ENCODE peak calls at places on chromosomes 5 and 9, in six cellular contexts. X, M, B, G, I and K are unnamed samples.

GRCh38 chr5:172417983-172418630 is 36.2 kb downstream of the SH3PXD2B start:
- DNase-seq in X (peak), M (peak), B (peak), G (peak), I (peak), K (peak)

GRCh38 chr5:160970605-160971191 is 118.7 kb upstream of the ATP10B start:
- DNase-seq in X (no peak), M (no peak), B (no peak), G (no peak), I (no peak), K (peak)

GRCh38 chr5:137649228-137649890 is 86.5 kb downstream of the KLHL3 start:
- DNase-seq in X (no peak), M (no peak), B (peak), G (no peak), I (no peak), K (peak)

GRCh38 chr5:19314840-19315239 is 673.2 kb downstream of the CDH18 start:
- DNase-seq in X (peak), M (no peak), B (no peak), G (peak), I (no peak), K (peak)

GRCh38 chr9:121737481-121737931 is 86.1 kb downstream of the DAB2IP start:
- DNase-seq in X (no peak), M (no peak), B (no peak), G (no peak), I (no peak), K (no peak)

GRCh38 chr9:121708768-121709488 is 57.5 kb downstream of the DAB2IP start:
- DNase-seq in X (no peak), M (peak), B (no peak), G (no peak), I (peak), K (no peak)

GRCh38 chr5:119071573-119071874 is 637 bp downstream of the DMXL1 start:
- DNase-seq in X (no peak), M (no peak), B (no peak), G (no peak), I (no peak), K (no peak)

GRCh38 chr9:124869986-124870560 is 8.1 kb downstream of the ARPC5L start:
- DNase-seq in X (no peak), M (no peak), B (no peak), G (peak), I (no peak), K (peak)

GRCh38 chr9:36101916-36102741 is 34.4 kb upstream of the GLIPR2 start:
- DNase-seq in X (peak), M (no peak), B (no peak), G (peak), I (no peak), K (peak)

GRCh38 chr9:93591301-93591700 is 14.9 kb downstream of the PHF2 start:
- DNase-seq in X (no peak), M (no peak), B (no peak), G (no peak), I (no peak), K (no peak)

GRCh38 chr5:154478224-154478565 is at the start of gene HAND1:
- DNase-seq in X (peak), M (no peak), B (peak), G (no peak), I (peak), K (peak)

GRCh38 chr5:7047862-7048261 is 334.6 kb downstream of the TENT4A start:
- DNase-seq in X (no peak), M (no peak), B (no peak), G (no peak), I (no peak), K (peak)

GRCh38 chr9:89507626-89508025 is 9.7 kb upstream of the SEMA4D start:
- DNase-seq in X (no peak), M (no peak), B (no peak), G (no peak), I (no peak), K (no peak)

GRCh38 chr9:130265431-130266235 is at the start of gene HMCN2:
- DNase-seq in X (no peak), M (no peak), B (peak), G (no peak), I (peak), K (peak)

GRCh38 chr5:163404364-163404763 is 33.0 kb upstream of the CCNG1 start:
- DNase-seq in X (no peak), M (no peak), B (no peak), G (no peak), I (no peak), K (no peak)

GRCh38 chr5:172501708-172502379 is 47.5 kb upstream of the SH3PXD2B start:
- DNase-seq in X (no peak), M (peak), B (peak), G (no peak), I (no peak), K (no peak)

GRCh38 chr5:149333711-149334443 is 11.4 kb upstream of the GRPEL2 start:
- DNase-seq in X (no peak), M (no peak), B (no peak), G (peak), I (no peak), K (no peak)

GRCh38 chr9:91825866-91826265 is 124.2 kb downstream of the ROR2 start:
- DNase-seq in X (no peak), M (no peak), B (no peak), G (no peak), I (no peak), K (no peak)

GRCh38 chr5:60929024-60929423 is 15.8 kb downstream of the ERCC8 start:
- DNase-seq in X (no peak), M (no peak), B (no peak), G (no peak), I (no peak), K (no peak)

GRCh38 chr5:103224118-103224893 is 34.3 kb upstream of the MACIR start:
- DNase-seq in X (peak), M (no peak), B (peak), G (peak), I (no peak), K (peak)

GRCh38 chr9:78320875-78321496 is 24.1 kb downstream of the PSAT1 start:
- DNase-seq in X (no peak), M (no peak), B (no peak), G (no peak), I (no peak), K (no peak)

GRCh38 chr9:120366646-120367019 is 213.3 kb downstream of the CDK5RAP2 start:
- DNase-seq in X (peak), M (no peak), B (no peak), G (peak), I (no peak), K (peak)

GRCh38 chr5:83125560-83125959 is 48.2 kb downstream of the XRCC4 start:
- DNase-seq in X (no peak), M (no peak), B (no peak), G (no peak), I (no peak), K (no peak)

GRCh38 chr5:16744164-16744880 is 127.5 kb upstream of the RETREG1 start:
- DNase-seq in X (peak), M (no peak), B (no peak), G (no peak), I (no peak), K (no peak)

GRCh38 chr5:73792687-73793320 is 166.8 kb downstream of the ARHGEF28 start:
- DNase-seq in X (peak), M (peak), B (peak), G (peak), I (peak), K (peak)

GRCh38 chr5:72138943-72139467 is 31.7 kb downstream of the MAP1B start:
- DNase-seq in X (peak), M (no peak), B (no peak), G (peak), I (no peak), K (no peak)

GRCh38 chr5:159459951-159460538 is 129.8 kb upstream of the IL12B start:
- DNase-seq in X (no peak), M (no peak), B (no peak), G (peak), I (no peak), K (no peak)

GRCh38 chr9:86408121-86408520 is 53.9 kb upstream of the TUT7 start:
- DNase-seq in X (no peak), M (no peak), B (no peak), G (no peak), I (no peak), K (no peak)
- H3K27ac ChIP-seq in X (no peak), M (peak), B (no peak), G (no peak), I (no peak), K (peak)

GRCh38 chr5:132380047-132380446 is 10.5 kb downstream of the SLC22A5 start:
- DNase-seq in X (no peak), M (no peak), B (no peak), G (no peak), I (no peak), K (no peak)

GRCh38 chr5:132375957-132376356 is 6.4 kb downstream of the SLC22A5 start:
- DNase-seq in X (no peak), M (no peak), B (no peak), G (no peak), I (no peak), K (no peak)

GRCh38 chr5:132376694-132377641 is 7.5 kb downstream of the SLC22A5 start:
- DNase-seq in X (no peak), M (peak), B (no peak), G (no peak), I (peak), K (no peak)

GRCh38 chr5:132378580-132378979 is 9.1 kb downstream of the SLC22A5 start:
- DNase-seq in X (peak), M (no peak), B (no peak), G (peak), I (no peak), K (no peak)

DNA sequence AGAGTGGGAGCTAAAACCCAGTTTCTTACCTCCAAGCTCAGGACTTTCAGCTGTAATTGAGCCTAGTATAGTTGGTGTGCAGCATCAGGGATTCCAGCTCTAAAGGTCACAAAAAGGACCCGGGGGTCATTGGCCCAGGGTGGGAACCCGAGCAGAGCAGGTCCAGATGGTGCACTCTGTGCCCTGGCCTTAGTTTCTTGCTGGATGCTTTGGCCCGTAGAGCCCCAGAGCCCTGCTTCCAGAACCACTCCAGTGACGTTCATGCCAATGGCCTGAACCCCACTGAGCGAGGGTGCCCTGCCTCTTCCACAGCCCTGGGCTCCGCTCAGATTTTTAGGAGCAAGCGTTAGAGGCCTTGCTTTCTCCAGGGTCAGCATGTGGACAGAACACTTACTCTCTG is 8.2 kb downstream of the SLC22A5 start:
- DNase-seq in X (no peak), M (no peak), B (no peak), G (no peak), I (no peak), K (no peak)
- H3K27ac ChIP-seq in X (no peak), M (peak), B (no peak), G (peak), I (peak), K (no peak)

GRCh38 chr9:119047513-119047912 is 321.7 kb downstream of the BRINP1 start:
- DNase-seq in X (no peak), M (no peak), B (no peak), G (no peak), I (no peak), K (no peak)

GRCh38 chr9:119044801-119045200 is 324.4 kb downstream of the BRINP1 start:
- DNase-seq in X (no peak), M (no peak), B (no peak), G (no peak), I (no peak), K (peak)

GRCh38 chr9:119043996-119044395 is 325.2 kb downstream of the BRINP1 start:
- DNase-seq in X (no peak), M (no peak), B (no peak), G (no peak), I (no peak), K (no peak)
- H3K27ac ChIP-seq in X (no peak), M (no peak), B (no peak), G (no peak), I (no peak), K (peak)

GRCh38 chr9:71684566-71684965 is 83.7 kb downstream of the CEMIP2 start:
- DNase-seq in X (no peak), M (no peak), B (no peak), G (no peak), I (no peak), K (no peak)

GRCh38 chr9:71683598-71684235 is 84.6 kb downstream of the CEMIP2 start:
- DNase-seq in X (peak), M (peak), B (peak), G (peak), I (no peak), K (peak)

GRCh38 chr9:71680189-71680983 is 87.9 kb downstream of the CEMIP2 start:
- DNase-seq in X (peak), M (no peak), B (no peak), G (peak), I (no peak), K (peak)

GRCh38 chr9:71681104-71681707 is 87.1 kb downstream of the CEMIP2 start:
- DNase-seq in X (no peak), M (no peak), B (no peak), G (no peak), I (no peak), K (no peak)

GRCh38 chr9:71681708-71682268 is 86.5 kb downstream of the CEMIP2 start:
- DNase-seq in X (no peak), M (no peak), B (no peak), G (peak), I (no peak), K (peak)
- H3K27ac ChIP-seq in X (no peak), M (no peak), B (no peak), G (peak), I (no peak), K (peak)

DNA sequence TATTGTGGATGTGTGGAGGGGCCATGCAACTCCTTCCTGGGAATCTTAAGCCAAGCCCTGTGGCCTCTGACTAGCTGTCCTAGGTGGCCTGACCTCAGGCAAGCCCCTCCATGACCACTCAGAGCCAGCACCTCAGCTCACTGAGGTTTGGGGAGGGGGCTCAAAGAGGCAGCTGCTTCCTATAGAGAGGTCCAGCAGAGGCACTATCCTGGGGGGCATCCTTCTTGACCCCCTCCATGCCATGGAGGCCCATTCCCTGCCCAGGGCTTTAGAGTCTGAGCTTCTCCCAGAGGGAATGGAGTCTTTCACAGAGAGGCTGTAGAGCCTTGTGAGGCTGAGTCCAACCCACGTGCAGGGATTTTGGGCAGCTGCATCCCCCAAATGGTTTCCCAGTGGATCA is 17.0 kb downstream of the IRF1 start:
- DNase-seq in X (no peak), M (no peak), B (no peak), G (no peak), I (no peak), K (no peak)
- H3K27ac ChIP-seq in X (no peak), M (no peak), B (peak), G (no peak), I (no peak), K (no peak)

DNA sequence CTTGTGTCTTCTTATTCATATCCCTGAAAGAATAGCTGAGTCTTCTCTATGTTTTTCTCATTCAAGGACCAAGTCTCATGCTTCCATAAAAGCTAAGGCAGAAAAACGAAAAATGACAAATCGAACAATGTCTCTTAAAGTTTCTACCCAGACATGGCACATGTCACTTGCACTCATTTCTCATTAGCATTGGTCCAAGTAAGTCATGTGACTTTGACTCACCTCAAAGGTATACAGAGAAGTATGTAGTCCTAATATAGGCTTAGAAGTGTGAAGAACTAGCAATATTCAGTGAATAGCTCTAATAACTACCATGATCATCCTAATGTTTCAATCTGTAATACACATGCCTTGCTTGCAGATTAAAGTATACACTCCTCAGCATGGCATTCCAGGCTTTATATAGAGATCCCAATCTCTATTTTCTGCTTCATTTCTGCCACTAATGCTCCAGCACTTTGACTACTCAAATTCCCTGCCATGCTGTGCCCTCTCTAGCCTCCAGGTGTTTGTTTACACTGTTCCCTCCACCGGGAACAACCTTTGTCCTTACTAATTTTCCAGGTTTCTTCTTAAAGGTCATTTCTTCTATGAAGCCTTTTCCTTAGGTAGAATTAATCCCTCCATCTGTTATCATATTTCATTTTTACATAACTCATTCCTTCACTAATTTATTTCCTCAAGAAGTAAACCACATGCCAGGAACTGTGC is 98.9 kb downstream of the CEMIP2 start:
- DNase-seq in X (no peak), M (no peak), B (no peak), G (no peak), I (no peak), K (no peak)
- H3K27ac ChIP-seq in X (no peak), M (no peak), B (no peak), G (no peak), I (no peak), K (no peak)

GRCh38 chr5:115168829-115169391 is 798 bp downstream of the TRIM36 start:
- DNase-seq in X (no peak), M (no peak), B (no peak), G (no peak), I (no peak), K (peak)
- H3K27ac ChIP-seq in X (peak), M (peak), B (no peak), G (no peak), I (no peak), K (no peak)

GRCh38 chr5:78907255-78907886 is 77.7 kb downstream of the ARSB start:
- DNase-seq in X (no peak), M (peak), B (peak), G (no peak), I (no peak), K (peak)
- H3K27ac ChIP-seq in X (no peak), M (no peak), B (peak), G (no peak), I (peak), K (peak)